ENCODE peak calls at places on chromosomes 3 and 15, in six cellular contexts. P is HL-60, W is coronary artery, F is RWPE1, Z is caudate nucleus, O is tibial nerve. U is an unnamed sample.

GRCh38 chr3:183897606-183898384 is 13.1 kb upstream of the PARL start:
- DNase-seq in P (no peak), W (no peak), F (no peak), Z (no peak), O (no peak), U (no peak)

GRCh38 chr15:65881766-65882434 is 12.6 kb downstream of the RAB11A start:
- DNase-seq in P (no peak), W (no peak), F (no peak), Z (no peak), O (no peak), U (no peak)

GRCh38 chr3:50089603-50089945 is 855 bp downstream of the RBM5 start:
- DNase-seq in P (no peak), W (no peak), F (peak; percentile 22), Z (no peak), O (peak; percentile 17), U (no peak)

GRCh38 chr3:197501879-197502620 is 53.7 kb downstream of the BDH1 start:
- DNase-seq in P (peak; percentile 49), W (no peak), F (no peak), Z (peak; percentile 37), O (no peak), U (no peak)

GRCh38 chr15:50377867-50378751 is 23.1 kb upstream of the GABPB1 start:
- DNase-seq in P (peak; percentile 39), W (no peak), F (no peak), Z (no peak), O (no peak), U (no peak)

GRCh38 chr3:57098418-57099310 is 38.2 kb downstream of the SPATA12 start:
- DNase-seq in P (no peak), W (no peak), F (no peak), Z (no peak), O (no peak), U (no peak)

GRCh38 chr15:80550219-80550909 is 144.7 kb upstream of the ABHD17C start:
- DNase-seq in P (no peak), W (no peak), F (peak; percentile 35), Z (no peak), O (no peak), U (no peak)

GRCh38 chr15:92383528-92384326 is 10.0 kb upstream of the ST8SIA2 start:
- DNase-seq in P (peak; percentile 14), W (no peak), F (no peak), Z (no peak), O (no peak), U (no peak)

GRCh38 chr3:36451816-36452215 is 71.5 kb downstream of the STAC start:
- DNase-seq in P (no peak), W (no peak), F (no peak), Z (no peak), O (no peak), U (no peak)

GRCh38 chr3:58683001-58683845 is 16.6 kb upstream of the FAM3D start:
- DNase-seq in P (no peak), W (no peak), F (no peak), Z (no peak), O (no peak), U (no peak)

DNA sequence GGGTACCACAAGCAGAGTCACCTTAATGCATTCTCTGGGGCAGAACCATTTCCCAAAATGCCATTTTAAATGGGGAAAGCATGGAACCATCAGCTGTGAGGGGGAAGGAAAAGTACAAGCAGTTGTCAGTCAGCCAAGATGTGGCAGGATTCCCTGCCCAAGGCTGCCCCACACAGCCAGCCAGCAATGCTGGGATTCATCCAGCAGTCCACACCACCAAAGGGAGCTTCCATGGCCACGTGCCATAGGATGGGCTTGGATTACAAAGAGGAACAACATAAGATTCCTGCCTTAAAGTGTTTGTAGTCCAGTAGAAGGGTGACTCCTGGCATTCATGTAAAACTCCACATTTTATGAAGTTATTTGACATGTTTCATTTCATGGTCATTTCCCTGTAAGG is 233.3 kb downstream of the SHOX2 start:
- DNase-seq in P (no peak), W (no peak), F (no peak), Z (no peak), O (peak; percentile 22), U (no peak)
- H3K27ac ChIP-seq in P (no peak overlapping the region), W (no peak overlapping the region), F (no peak overlapping the region), Z (no peak overlapping the region), O (no peak overlapping the region), U (no peak overlapping the region)

GRCh38 chr3:48688737-48689075 is 3.0 kb upstream of the NCKIPSD start:
- DNase-seq in P (no peak), W (no peak), F (no peak), Z (no peak), O (no peak), U (no peak)
- H3K27ac ChIP-seq in P (no peak overlapping the region), W (no peak overlapping the region), F (peak overlapping the region; percentile 85), Z (no peak overlapping the region), O (peak overlapping the region; percentile 98), U (no peak overlapping the region)

DNA sequence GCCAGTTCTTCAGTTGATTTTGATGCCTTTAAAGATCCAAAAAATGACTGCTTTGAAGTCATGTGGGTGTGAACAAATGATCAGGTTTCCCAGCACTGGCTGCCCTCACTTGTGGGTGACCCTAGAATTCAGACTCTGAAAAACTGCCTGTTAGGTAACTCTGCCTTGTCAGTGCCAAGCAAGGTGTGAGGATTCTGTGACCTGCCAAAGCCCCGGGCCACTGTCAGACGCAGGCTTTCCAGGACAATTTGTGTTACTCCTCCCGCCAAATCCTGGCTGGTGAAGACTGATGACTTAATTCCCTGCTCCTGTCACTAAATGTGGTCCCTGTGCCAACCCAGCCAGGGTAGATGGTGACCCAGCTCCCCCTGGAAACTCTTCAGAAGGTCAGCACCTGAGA is 99.2 kb upstream of the PSMD6 start:
- DNase-seq in P (no peak), W (no peak), F (no peak), Z (no peak), O (no peak), U (no peak)
- H3K27ac ChIP-seq in P (no peak overlapping the region), W (no peak overlapping the region), F (no peak overlapping the region), Z (no peak overlapping the region), O (no peak overlapping the region), U (no peak overlapping the region)

DNA sequence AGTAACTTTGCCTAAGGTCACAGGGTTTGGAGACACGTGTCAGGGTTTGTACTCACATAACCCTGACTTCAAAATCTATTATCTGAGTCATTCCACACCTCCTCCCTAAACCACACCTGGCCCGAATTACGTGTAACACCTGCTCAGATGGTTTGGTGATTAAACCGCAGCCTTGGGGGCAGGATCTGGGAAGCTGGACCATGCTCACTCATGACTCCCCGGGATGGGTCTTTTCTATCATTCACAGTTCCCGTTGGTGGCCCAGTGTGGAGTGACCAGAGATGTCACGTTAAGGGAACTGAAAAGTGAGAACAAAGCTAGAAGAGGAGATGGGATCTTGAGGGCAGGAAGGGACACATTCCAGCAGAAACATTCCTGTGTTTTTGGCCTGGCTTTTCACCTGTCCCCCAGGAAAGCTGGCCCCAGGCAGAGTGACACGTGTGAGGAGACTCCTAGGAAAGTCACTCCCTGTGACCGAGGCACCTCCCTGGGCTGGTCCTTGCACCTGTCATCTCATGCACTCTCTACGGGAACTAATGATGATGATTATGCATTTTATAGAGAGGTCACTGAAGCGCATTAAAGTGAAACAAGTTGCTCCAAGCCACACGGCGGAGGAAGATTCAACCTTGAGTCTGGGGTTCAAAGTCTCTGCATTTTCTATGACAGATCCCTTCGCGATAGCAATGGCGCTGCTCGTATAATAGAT is 75.5 kb upstream of the POMGNT2 start:
- DNase-seq in P (peak; percentile 2), W (no peak), F (peak; percentile 82), Z (no peak), O (no peak), U (no peak)
- H3K27ac ChIP-seq in P (no peak overlapping the region), W (no peak overlapping the region), F (peak overlapping the region; percentile 95), Z (no peak overlapping the region), O (no peak overlapping the region), U (no peak overlapping the region)

GRCh38 chr15:48604567-48604966 is 40.9 kb downstream of the FBN1 start:
- DNase-seq in P (no peak), W (no peak), F (no peak), Z (no peak), O (no peak), U (no peak)
- H3K27ac ChIP-seq in P (no peak overlapping the region), W (peak overlapping the region; percentile 51), F (no peak overlapping the region), Z (no peak overlapping the region), O (peak overlapping the region; percentile 22), U (no peak overlapping the region)

U was measured in substantia nigra.